ENCODE peak calls at places on chromosomes 7 and 10, in five cellular contexts. I, X, J, G and K are unnamed samples.

GRCh38 chr7:151759591-151760042 is 117.3 kb downstream of the PRKAG2 start:
- DNase-seq in I (peak), G (peak), J (peak), X (no peak), K (peak)

GRCh38 chr10:98265403-98266378 is 2.3 kb downstream of the LOXL4 start:
- DNase-seq in X (no peak), I (no peak), G (no peak), J (no peak), K (no peak)

GRCh38 chr10:85643171-85643838 is 723.3 kb downstream of the GRID1 start:
- DNase-seq in G (no peak), I (no peak), J (no peak), X (no peak), K (no peak)

GRCh38 chr10:8731415-8732110 is 677.1 kb downstream of the GATA3 start:
- DNase-seq in J (no peak), G (no peak), X (no peak), I (no peak), K (no peak)

GRCh38 chr10:112202561-112203241 is 19.1 kb upstream of the GPAM start:
- DNase-seq in I (peak), J (peak), G (no peak), X (peak), K (no peak)

GRCh38 chr10:43921881-43922280 is 273.2 kb upstream of the ZNF32 start:
- DNase-seq in X (no peak), I (no peak), G (no peak), J (no peak), K (no peak)

GRCh38 chr7:87797798-87798403 is 78.3 kb downstream of the SLC25A40 start:
- DNase-seq in J (peak), X (peak), G (no peak), I (peak), K (peak)

GRCh38 chr10:120423350-120424197 is 33.5 kb upstream of the PLPP4 start:
- DNase-seq in X (no peak), I (peak), G (peak), J (peak), K (peak)

GRCh38 chr7:85602196-85602595 is 415.3 kb upstream of the SEMA3D start:
- DNase-seq in J (no peak), G (no peak), I (no peak), X (no peak), K (no peak)

GRCh38 chr7:44638611-44639557 is 32.5 kb downstream of the OGDH start:
- DNase-seq in G (peak), X (peak), J (peak), I (peak), K (no peak)

GRCh38 chr10:35937538-35937937 is 295.4 kb upstream of the FZD8 start:
- DNase-seq in X (no peak), G (no peak), I (no peak), J (no peak), K (no peak)

GRCh38 chr10:98619446-98619845 is 172.7 kb upstream of the HPS1 start:
- DNase-seq in X (no peak), I (no peak), J (no peak), G (no peak), K (no peak)

GRCh38 chr10:106780593-106781088 is 383.9 kb downstream of the SORCS1 start:
- DNase-seq in J (no peak), X (no peak), G (no peak), I (no peak), K (no peak)

GRCh38 chr10:84205049-84205852 is 10.9 kb downstream of the CDHR1 start:
- DNase-seq in I (peak), G (peak), J (peak), X (peak), K (peak)

GRCh38 chr7:121273467-121274167 is 55.2 kb upstream of the WNT16 start:
- DNase-seq in G (no peak), J (no peak), X (no peak), I (no peak), K (no peak)

GRCh38 chr10:100715445-100716385 is 29.7 kb upstream of the PAX2 start:
- DNase-seq in G (peak), X (no peak), J (no peak), I (no peak), K (no peak)

GRCh38 chr10:89846786-89847185 is 145.4 kb downstream of the KIF20B start:
- DNase-seq in X (no peak), J (no peak), G (no peak), I (no peak), K (no peak)

GRCh38 chr10:12214763-12215218 is 18.8 kb downstream of the CDC123 start:
- DNase-seq in G (no peak), J (no peak), X (no peak), I (peak), K (peak)

GRCh38 chr10:110572862-110573261 is 5.4 kb downstream of the SMC3 start:
- DNase-seq in J (no peak), X (no peak), I (no peak), G (no peak), K (no peak)

GRCh38 chr10:116636976-116637375 is 16.2 kb downstream of the PNLIPRP2 start:
- DNase-seq in G (no peak), J (no peak), X (no peak), I (no peak), K (no peak)

GRCh38 chr10:72171175-72171630 is 44.6 kb upstream of the ANAPC16 start:
- DNase-seq in J (peak), I (peak), G (no peak), X (no peak), K (peak)

GRCh38 chr10:60236869-60237524 is 152.7 kb downstream of the ANK3 start:
- DNase-seq in G (no peak), I (no peak), J (no peak), X (peak), K (no peak)

GRCh38 chr10:98467506-98468318 is 21.0 kb upstream of the HPS1 start:
- DNase-seq in J (peak), X (peak), G (peak), I (peak), K (peak)

GRCh38 chr7:157955383-157955999 is 618.7 kb downstream of the DNAJB6 start:
- DNase-seq in J (no peak), I (no peak), G (no peak), X (no peak), K (peak)

GRCh38 chr10:110803830-110804338 is 67.8 kb upstream of the PDCD4 start:
- DNase-seq in X (peak), G (peak), I (peak), J (no peak), K (peak)

GRCh38 chr7:22732556-22733126 is 5.6 kb downstream of the IL6 start:
- DNase-seq in I (no peak), X (no peak), G (no peak), J (peak), K (no peak)

GRCh38 chr7:11655163-11655562 is 176.8 kb downstream of the THSD7A start:
- DNase-seq in I (no peak), G (no peak), X (no peak), J (no peak), K (no peak)

GRCh38 chr7:90061077-90061476 is 93.2 kb upstream of the STEAP1 start:
- DNase-seq in G (no peak), I (no peak), X (no peak), J (no peak), K (no peak)

GRCh38 chr7:138869353-138869752 is 71.4 kb upstream of the ATP6V0A4 start:
- DNase-seq in G (no peak), X (no peak), J (no peak), I (no peak), K (no peak)

GRCh38 chr7:82358009-82358578 is 85.5 kb downstream of the CACNA2D1 start:
- DNase-seq in X (no peak), J (no peak), G (no peak), I (no peak), K (no peak)

GRCh38 chr10:31070691-31071090 is 39.0 kb upstream of the ZNF438 start:
- DNase-seq in G (no peak), I (no peak), X (no peak), J (no peak), K (no peak)

GRCh38 chr10:31064334-31064733 is 32.7 kb upstream of the ZNF438 start:
- DNase-seq in G (no peak), X (no peak), I (no peak), J (no peak), K (no peak)

GRCh38 chr10:31071232-31071999 is 39.8 kb upstream of the ZNF438 start:
- DNase-seq in X (no peak), J (no peak), G (no peak), I (no peak), K (no peak)

GRCh38 chr10:31072453-31072852 is 40.8 kb upstream of the ZNF438 start:
- DNase-seq in G (no peak), J (no peak), X (no peak), I (no peak), K (no peak)

DNA sequence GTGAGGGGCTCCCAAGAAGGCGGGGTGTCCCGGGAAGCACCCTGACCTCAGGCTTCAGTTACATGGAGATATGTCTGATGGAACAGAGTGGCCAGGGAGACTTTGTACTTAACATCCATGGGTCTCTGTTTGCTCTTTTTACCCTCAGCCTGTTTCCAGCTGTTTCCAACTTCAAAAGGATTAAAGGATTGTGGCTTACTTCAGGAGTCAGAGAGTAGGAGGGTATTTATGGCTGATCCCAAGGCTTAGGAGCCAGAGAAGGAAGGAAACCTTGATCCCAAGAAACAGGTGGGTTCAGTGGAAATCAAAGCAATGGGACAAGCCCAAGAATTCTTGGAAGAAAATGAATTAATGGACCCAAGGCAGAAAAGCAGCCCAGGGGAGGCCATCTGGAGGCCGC is 37.7 kb upstream of the ZNF438 start:
- DNase-seq in G (no peak), J (no peak), X (no peak), I (no peak), K (no peak)
- H3K9ac ChIP-seq in G (no peak), J (no peak), X (no peak), I (no peak), K (no peak)

GRCh38 chr7:84384417-84384816 is 189.8 kb upstream of the SEMA3A start:
- DNase-seq in X (no peak), G (no peak), I (no peak), J (no peak), K (no peak)

GRCh38 chr7:84393776-84394175 is 199.2 kb upstream of the SEMA3A start:
- DNase-seq in I (no peak), X (no peak), G (no peak), J (no peak), K (no peak)

GRCh38 chr7:84394219-84394618 is 199.6 kb upstream of the SEMA3A start:
- DNase-seq in X (no peak), G (no peak), I (no peak), J (no peak), K (no peak)

GRCh38 chr7:84389242-84389641 is 194.7 kb upstream of the SEMA3A start:
- DNase-seq in G (no peak), X (peak), J (no peak), I (no peak), K (no peak)
- H3K4me3 ChIP-seq in G (no peak), X (no peak), J (no peak), I (no peak), K (no peak)

GRCh38 chr10:73827346-73828089 is 16.1 kb upstream of the NDST2 start:
- DNase-seq in J (no peak), G (no peak), X (no peak), I (no peak), K (no peak)
- TF ChIP-seq ZNF274 in J (no peak), G (no peak), X (no peak), I (no peak), K (no peak)

GRCh38 chr7:767941-768729 is 41.1 kb upstream of the PRKAR1B start:
- DNase-seq in I (no peak), G (no peak), X (no peak), J (no peak), K (no peak)
- H3K9ac ChIP-seq in I (no peak), G (no peak), X (no peak), J (no peak), K (no peak)

GRCh38 chr7:150742286-150742968 is 5.2 kb downstream of the GIMAP5 start:
- DNase-seq in J (no peak), X (no peak), I (no peak), G (no peak), K (no peak)
- H3K4me3 ChIP-seq in J (no peak), X (no peak), I (no peak), G (no peak), K (no peak)

DNA sequence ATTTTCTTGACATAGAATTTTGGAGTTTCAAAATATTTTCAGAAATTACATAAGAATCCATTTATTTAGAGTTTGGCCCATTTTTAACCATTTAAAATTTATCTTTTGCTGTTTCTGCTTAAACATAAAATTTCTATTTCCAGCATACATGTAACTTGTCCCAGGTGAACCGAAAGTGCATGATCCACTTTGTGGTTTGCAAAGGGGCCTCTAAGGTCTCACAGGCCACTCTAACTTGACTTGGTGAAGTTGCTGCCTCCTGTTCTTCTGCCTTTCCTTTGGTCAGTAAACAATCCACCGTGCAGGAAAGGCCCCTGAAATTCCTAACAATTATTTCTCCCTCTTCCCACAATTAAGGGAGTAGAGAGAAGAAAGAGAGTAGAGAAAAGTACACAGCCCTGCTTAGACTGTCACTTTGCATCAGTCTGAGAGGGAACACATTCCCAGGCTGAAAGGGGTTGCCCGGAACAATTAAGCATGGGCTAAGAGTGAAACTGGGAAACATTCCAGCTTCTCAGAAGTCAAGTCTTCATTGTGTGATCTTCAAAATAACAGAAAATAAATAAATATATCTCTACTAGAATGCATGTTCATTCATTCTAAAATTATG is 79.5 kb upstream of the SEMA3A start:
- DNase-seq in X (no peak), G (no peak), J (no peak), I (no peak), K (no peak)
- TF ChIP-seq ZNF274 in X (no peak), G (no peak), J (no peak), I (no peak), K (no peak)

GRCh38 chr10:784759-785538 is 95.5 kb upstream of the DIP2C start:
- DNase-seq in G (peak), J (peak), X (no peak), I (no peak), K (no peak)

GRCh38 chr10:785539-786214 is 96.2 kb upstream of the DIP2C start:
- DNase-seq in X (no peak), J (no peak), I (no peak), G (no peak), K (no peak)

GRCh38 chr10:786666-787512 is 97.4 kb upstream of the DIP2C start:
- DNase-seq in I (no peak), X (no peak), G (peak), J (no peak), K (no peak)

GRCh38 chr10:782751-783648 is 93.5 kb upstream of the DIP2C start:
- DNase-seq in G (no peak), I (no peak), X (no peak), J (no peak), K (no peak)

GRCh38 chr10:784377-784758 is 94.9 kb upstream of the DIP2C start:
- DNase-seq in X (no peak), G (peak), J (peak), I (no peak), K (no peak)
- H3K9ac ChIP-seq in X (no peak), G (no peak), J (peak), I (peak), K (no peak)

GRCh38 chr10:124450010-124450782 is at the start of gene NKX1-2:
- DNase-seq in J (peak), X (no peak), I (no peak), G (peak), K (no peak)
- H3K4me3 ChIP-seq in J (peak), X (no peak), I (peak), G (peak), K (peak)

DNA sequence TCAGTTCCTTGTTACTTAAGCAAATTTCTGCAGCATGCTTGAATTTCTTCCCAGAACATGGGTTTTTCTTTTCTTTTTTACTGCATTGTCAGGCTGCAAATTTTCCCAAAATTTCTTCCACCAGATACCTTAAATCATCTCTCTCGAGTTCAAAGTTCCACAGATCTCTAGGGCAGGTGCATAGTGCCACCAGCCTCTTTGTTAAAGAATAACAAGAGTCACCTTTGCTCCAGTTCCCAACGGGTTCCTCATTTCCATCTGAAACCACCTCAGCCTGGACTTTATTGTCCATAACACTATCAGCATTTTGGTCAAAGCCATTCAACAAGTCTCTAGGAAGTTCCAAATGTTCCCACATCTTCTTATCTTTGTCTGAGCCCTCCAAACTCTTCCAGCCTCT is 389.2 kb downstream of the NXPH1 start:
- DNase-seq in J (no peak), G (no peak), X (no peak), I (no peak), K (no peak)
- TF ChIP-seq ZNF274 in J (no peak), G (no peak), X (no peak), I (no peak), K (no peak)